ENCODE peak calls at places on chromosomes 11 and 22, in seven cellular contexts. Y, P, U, F, D, K and X are unnamed samples.

GRCh38 chr11:71554996-71555395 is 6.8 kb downstream of the KRTAP5-9 start:
- DNase-seq in D (no peak), P (no peak), K (no peak), U (no peak), F (no peak), Y (no peak), X (no peak)

GRCh38 chr22:25084405-25085107 is 115.1 kb upstream of the CRYBB3 start:
- DNase-seq in P (no peak), U (no peak), F (no peak), K (no peak), D (no peak), Y (no peak), X (no peak)

GRCh38 chr11:61814242-61814957 is 2.4 kb downstream of the FADS1 start:
- DNase-seq in U (no peak), K (peak), F (peak), Y (no peak), P (no peak), D (no peak), X (peak)

GRCh38 chr11:119847836-119848235 is 118.8 kb upstream of the NECTIN1 start:
- DNase-seq in D (no peak), P (no peak), Y (no peak), K (no peak), U (no peak), F (no peak), X (no peak)

GRCh38 chr22:16601437-16602223 is 9.0 kb upstream of the CCT8L2 start:
- DNase-seq in U (peak), F (peak), P (no peak), K (no peak), D (no peak), Y (no peak), X (no peak)

GRCh38 chr11:28836285-28837081 is 728.3 kb downstream of the METTL15 start:
- DNase-seq in K (no peak), P (peak), Y (no peak), U (peak), F (no peak), D (peak), X (no peak)

GRCh38 chr22:26573026-26573662 is 16.8 kb downstream of the TPST2 start:
- DNase-seq in P (no peak), U (no peak), K (peak), F (peak), D (no peak), Y (no peak), X (no peak)

GRCh38 chr11:126581871-126582270 is 226.4 kb downstream of the ST3GAL4 start:
- DNase-seq in Y (no peak), D (no peak), U (no peak), P (no peak), F (no peak), K (no peak), X (no peak)

GRCh38 chr11:34214961-34215805 is 109.8 kb downstream of the NAT10 start:
- DNase-seq in F (no peak), P (no peak), D (no peak), U (peak), Y (no peak), K (peak), X (no peak)

GRCh38 chr22:23207786-23208325 is 27.5 kb downstream of the BCR start:
- DNase-seq in Y (no peak), P (no peak), D (no peak), U (no peak), K (no peak), F (no peak), X (no peak)

GRCh38 chr11:11931461-11932055 is 76.9 kb downstream of the DKK3 start:
- DNase-seq in U (peak), P (peak), F (no peak), Y (peak), K (peak), D (peak), X (no peak)

GRCh38 chr11:3669742-3670183 is 1.4 kb downstream of the CHRNA10 start:
- DNase-seq in F (peak), P (no peak), U (peak), K (no peak), D (no peak), Y (no peak), X (no peak)

GRCh38 chr11:120771551-120772060 is 252.3 kb upstream of the TBCEL start:
- DNase-seq in P (no peak), K (no peak), Y (no peak), U (no peak), D (no peak), F (no peak), X (peak)

GRCh38 chr11:66665369-66665768 is 12.3 kb downstream of the RBM4B start:
- DNase-seq in K (no peak), F (no peak), Y (no peak), U (no peak), P (no peak), D (no peak), X (no peak)

GRCh38 chr22:27723708-27724107 is 77.8 kb downstream of the MN1 start:
- DNase-seq in K (no peak), F (no peak), U (no peak), D (no peak), Y (no peak), P (no peak), X (no peak)

GRCh38 chr11:46658259-46658658 is 40.9 kb downstream of the ATG13 start:
- DNase-seq in P (no peak), F (no peak), K (peak), Y (peak), D (no peak), U (peak), X (no peak)

GRCh38 chr11:8232414-8232813 is 31.3 kb downstream of the LMO1 start:
- DNase-seq in K (no peak), Y (no peak), F (no peak), P (no peak), D (no peak), U (no peak), X (no peak)

GRCh38 chr11:111878766-111879636 is at the start of the genes CFAP68 and FDXACB1:
- DNase-seq in Y (peak), K (peak), P (peak), D (peak), U (peak), F (peak), X (peak)

GRCh38 chr22:21712751-21713427 is 22.7 kb downstream of the YPEL1 start:
- DNase-seq in P (no peak), U (peak), D (peak), Y (peak), F (peak), K (peak), X (peak)

GRCh38 chr11:70029831-70030811 is 48.0 kb upstream of the ANO1 start:
- DNase-seq in D (no peak), K (no peak), Y (no peak), F (no peak), P (no peak), U (no peak), X (peak)

GRCh38 chr22:24187731-24188644 is 6.7 kb downstream of the SUSD2 start:
- DNase-seq in U (no peak), K (no peak), D (no peak), Y (no peak), F (peak), P (no peak), X (no peak)

GRCh38 chr11:3134218-3134621 is 30.9 kb downstream of the OSBPL5 start:
- DNase-seq in U (no peak), D (no peak), P (no peak), K (no peak), F (peak), Y (no peak), X (no peak)

GRCh38 chr11:22349446-22349845 is 11.3 kb downstream of the SLC17A6 start:
- DNase-seq in K (no peak), D (no peak), U (no peak), F (no peak), P (no peak), Y (no peak), X (no peak)

GRCh38 chr11:34203377-34203801 is 98.0 kb downstream of the NAT10 start:
- DNase-seq in D (no peak), P (no peak), Y (no peak), F (no peak), U (no peak), K (no peak), X (no peak)

GRCh38 chr11:70854891-70855556 is 397.4 kb downstream of the SHANK2 start:
- DNase-seq in F (no peak), P (no peak), K (no peak), U (no peak), D (no peak), Y (no peak), X (no peak)

GRCh38 chr11:96324912-96325311 is 18.1 kb downstream of the MAML2 start:
- DNase-seq in P (no peak), Y (no peak), K (no peak), F (no peak), D (peak), U (peak), X (no peak)

GRCh38 chr11:68806931-68807844 is 34.5 kb downstream of the CPT1A start:
- DNase-seq in F (no peak), K (peak), D (no peak), P (no peak), Y (peak), U (peak), X (no peak)

GRCh38 chr11:12813371-12814225 is 139.4 kb downstream of the TEAD1 start:
- DNase-seq in Y (no peak), D (no peak), U (no peak), K (peak), F (peak), P (no peak), X (no peak)

GRCh38 chr11:82305123-82305522 is 428.5 kb downstream of the FAM181B start:
- DNase-seq in Y (no peak), K (no peak), D (no peak), P (no peak), F (no peak), U (no peak), X (no peak)

GRCh38 chr11:128763224-128763623 is 69.4 kb downstream of the FLI1 start:
- DNase-seq in K (no peak), U (no peak), F (no peak), Y (no peak), P (no peak), D (no peak), X (no peak)